ENCODE peak calls at places on chromosomes 4 and X, in ten cellular contexts. I, M, N, V, L, U, W, G, K and Y are unnamed samples.

GRCh38 chrX:108186811-108187210 is 95.2 kb downstream of the ATG4A start:
- DNase-seq in N (no peak), M (peak), W (no peak), L (no peak), K (no peak), V (no peak), G (peak), U (peak), I (no peak), Y (no peak)

GRCh38 chrX:85026170-85026569 is 22.5 kb downstream of the APOOL start:
- DNase-seq in V (no peak), I (no peak), K (no peak), G (no peak), M (no peak), W (no peak), N (no peak), U (no peak), L (no peak), Y (no peak)

GRCh38 chr4:40614031-40614430 is 15.6 kb downstream of the RBM47 start:
- DNase-seq in L (no peak), W (no peak), M (no peak), U (no peak), G (no peak), I (no peak), V (no peak), K (no peak), N (no peak), Y (no peak)

GRCh38 chr4:156971168-156971601 is 414 bp downstream of the PDGFC start:
- DNase-seq in V (no peak), M (no peak), N (peak), U (no peak), I (peak), G (no peak), L (peak), W (no peak), K (peak), Y (no peak)

GRCh38 chr4:121675715-121676114 is 21.1 kb downstream of the ANXA5 start:
- DNase-seq in G (no peak), W (no peak), V (no peak), L (no peak), M (peak), N (no peak), K (no peak), I (no peak), U (peak), Y (no peak)

GRCh38 chr4:145281946-145282345 is 101.6 kb upstream of the OTUD4 start:
- DNase-seq in V (no peak), L (no peak), U (no peak), M (no peak), W (no peak), G (no peak), I (no peak), K (no peak), N (no peak), Y (no peak)

GRCh38 chr4:169765845-169766244 is 8.1 kb upstream of the HPF1 start:
- DNase-seq in U (peak), M (peak), N (no peak), L (no peak), I (no peak), G (no peak), W (no peak), V (no peak), K (no peak), Y (no peak)

GRCh38 chrX:16885628-16886027 is 15.5 kb upstream of the RBBP7 start:
- DNase-seq in K (no peak), M (no peak), V (no peak), W (peak), U (no peak), G (no peak), I (no peak), L (no peak), N (no peak), Y (no peak)

GRCh38 chr4:168503652-168504362 is 7.0 kb downstream of the PALLD start:
- DNase-seq in W (no peak), N (no peak), I (no peak), M (peak), U (no peak), V (no peak), L (no peak), K (no peak), G (no peak), Y (no peak)

GRCh38 chr4:6463311-6464289 is 8.8 kb downstream of the PPP2R2C start:
- DNase-seq in G (no peak), I (no peak), W (no peak), V (peak), U (no peak), L (no peak), M (no peak), K (no peak), N (peak), Y (no peak)

GRCh38 chr4:15955670-15956069 is 7.3 kb downstream of the FGFBP2 start:
- DNase-seq in G (no peak), M (peak), K (no peak), U (peak), W (no peak), L (no peak), V (no peak), I (no peak), N (no peak), Y (no peak)
- TF ChIP-seq CTCF in G (no peak), M (peak), K (no peak), U (peak), W (no peak), L (no peak), V (no peak), I (no peak), N (no peak), Y (peak)

DNA sequence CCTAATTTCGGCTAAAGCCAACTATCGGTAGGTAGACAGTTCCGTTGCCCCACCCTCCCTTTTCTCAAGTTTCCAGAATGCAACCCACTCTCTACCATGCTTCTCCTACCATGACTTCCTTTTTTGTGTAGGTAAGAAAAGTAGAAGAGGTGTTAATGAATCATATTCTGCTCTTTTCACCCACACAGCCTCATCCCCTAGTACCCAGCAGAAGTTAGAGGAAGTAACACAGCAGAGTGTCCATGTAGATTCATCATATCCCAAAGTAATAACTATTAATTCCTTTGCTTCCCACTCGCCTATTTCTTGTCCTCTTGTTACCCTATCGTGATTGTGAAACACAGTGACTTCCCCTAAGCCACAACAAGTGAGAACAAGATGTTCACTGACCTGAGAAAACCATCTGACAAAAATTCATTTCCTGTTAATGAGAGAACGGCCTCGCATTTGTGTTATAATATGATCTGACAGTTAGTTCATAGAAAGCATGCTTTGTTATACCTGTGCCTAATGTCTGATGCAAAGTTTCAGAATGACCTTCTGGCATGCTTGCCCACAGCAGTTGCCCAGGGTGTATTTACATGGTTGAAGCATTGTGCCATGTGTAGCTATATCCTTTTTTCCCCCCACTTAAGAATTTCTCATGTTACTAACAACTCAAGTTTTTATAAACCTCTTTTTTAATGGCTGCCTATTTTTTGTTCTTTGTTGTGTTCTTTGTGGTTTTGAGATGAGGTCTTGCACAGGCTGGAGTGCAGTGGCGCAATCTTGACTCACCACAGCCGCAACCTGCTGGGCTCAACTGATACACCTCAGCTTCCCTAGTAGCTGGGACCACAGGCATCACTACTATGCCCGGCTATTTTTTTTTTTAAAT is 185.6 kb downstream of the RAP1GDS1 start:
- DNase-seq in N (no peak), K (no peak), M (peak), U (peak), V (no peak), G (no peak), W (peak), L (no peak), I (no peak), Y (no peak)
- H3K4me3 ChIP-seq in N (no peak), K (no peak), M (no peak), U (no peak), V (no peak), G (no peak), W (peak), L (no peak), I (no peak), Y (no peak)

DNA sequence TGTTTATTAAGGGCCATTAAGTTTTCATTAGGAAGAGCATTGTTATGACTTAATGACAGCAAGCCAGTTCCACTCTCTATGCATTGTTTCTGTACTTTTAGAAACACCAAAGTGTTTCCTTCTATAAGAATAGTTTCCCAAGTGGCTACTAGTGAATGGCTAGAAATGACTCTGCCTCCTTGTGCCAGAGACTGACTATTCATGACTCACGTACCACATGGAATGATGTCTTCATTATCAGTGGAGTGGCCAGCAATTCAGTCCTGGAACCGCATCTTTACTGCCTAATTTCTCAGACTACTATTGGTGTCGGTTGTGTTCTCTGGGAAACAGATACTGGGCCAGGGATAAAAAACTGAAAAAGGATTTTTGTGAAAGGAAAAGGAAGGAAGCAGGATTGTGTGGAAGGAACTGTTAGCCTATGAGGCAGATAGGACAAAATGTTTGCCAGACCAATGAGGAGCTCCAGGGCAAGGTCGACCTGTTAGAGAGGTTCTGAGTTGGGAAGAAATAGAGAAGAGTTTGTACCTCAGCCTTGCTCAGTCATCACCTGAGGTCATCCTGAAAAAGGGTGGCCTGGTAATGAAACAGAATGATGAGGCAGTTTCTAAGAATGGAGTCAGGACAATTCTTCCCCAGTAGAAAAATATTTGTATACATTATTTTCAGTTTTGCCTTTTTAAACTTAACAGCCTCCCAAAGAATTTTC is 218.6 kb downstream of the SPCS3 start:
- DNase-seq in L (no peak), K (no peak), N (no peak), M (peak), V (no peak), W (no peak), G (no peak), I (no peak), U (peak), Y (no peak)
- TF ChIP-seq CTCF in L (no peak), K (no peak), N (no peak), M (no peak), V (no peak), W (no peak), G (no peak), I (no peak), U (no peak), Y (no peak)

DNA sequence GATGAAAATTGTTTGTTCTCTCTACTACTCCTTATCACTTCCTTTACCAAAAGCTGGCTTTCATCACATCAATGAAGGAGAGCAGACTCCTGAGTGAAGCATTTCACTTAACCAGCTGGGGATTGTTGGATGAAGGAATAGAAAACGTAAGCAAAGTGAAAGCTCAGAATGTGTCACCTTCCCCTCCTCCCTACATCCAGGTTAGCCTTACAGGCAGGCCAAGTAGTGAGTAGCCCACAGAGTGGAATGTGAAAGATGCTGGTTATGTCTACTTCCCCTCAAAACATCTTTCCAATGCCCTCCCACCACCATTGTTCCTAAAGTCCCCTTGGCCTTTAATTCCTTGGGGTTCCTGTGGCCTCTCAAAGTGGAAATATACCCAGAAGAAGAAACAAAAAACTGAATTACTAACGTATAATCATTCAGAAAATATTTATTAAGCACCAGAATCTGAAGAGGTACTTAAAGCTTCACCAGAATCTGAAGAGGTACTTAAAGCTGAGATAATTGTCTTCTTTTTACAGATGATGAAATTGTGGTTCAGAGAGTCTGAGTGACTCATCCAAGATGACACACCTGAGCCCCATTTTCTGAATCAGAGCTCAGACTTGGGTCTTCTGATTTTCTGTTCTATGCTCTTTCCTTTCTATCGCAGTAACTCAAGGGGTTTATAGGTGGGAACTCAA is 6.5 kb downstream of the P2RY4 start:
- DNase-seq in G (no peak), M (peak), U (no peak), W (no peak), L (no peak), I (no peak), V (no peak), N (no peak), K (no peak), Y (no peak)
- H3K4me3 ChIP-seq in G (no peak), M (no peak), U (no peak), W (no peak), L (no peak), I (no peak), V (no peak), N (no peak), K (no peak), Y (no peak)

GRCh38 chrX:41145920-41146608 is 60.8 kb downstream of the USP9X start:
- DNase-seq in V (no peak), N (no peak), W (no peak), U (peak), G (no peak), I (no peak), K (no peak), L (no peak), M (peak), Y (no peak)
- TF ChIP-seq CTCF in V (no peak), N (no peak), W (no peak), U (peak), G (no peak), I (no peak), K (no peak), L (no peak), M (peak), Y (no peak)

GRCh38 chrX:150361070-150361776 is 1.9 kb upstream of the MAMLD1 start:
- DNase-seq in L (no peak), N (no peak), I (no peak), U (no peak), G (peak), W (no peak), M (no peak), K (no peak), V (no peak), Y (no peak)
- H3K4me3 ChIP-seq in L (peak), N (no peak), I (peak), U (peak), G (no peak), W (no peak), M (peak), K (peak), V (peak), Y (no peak)

DNA sequence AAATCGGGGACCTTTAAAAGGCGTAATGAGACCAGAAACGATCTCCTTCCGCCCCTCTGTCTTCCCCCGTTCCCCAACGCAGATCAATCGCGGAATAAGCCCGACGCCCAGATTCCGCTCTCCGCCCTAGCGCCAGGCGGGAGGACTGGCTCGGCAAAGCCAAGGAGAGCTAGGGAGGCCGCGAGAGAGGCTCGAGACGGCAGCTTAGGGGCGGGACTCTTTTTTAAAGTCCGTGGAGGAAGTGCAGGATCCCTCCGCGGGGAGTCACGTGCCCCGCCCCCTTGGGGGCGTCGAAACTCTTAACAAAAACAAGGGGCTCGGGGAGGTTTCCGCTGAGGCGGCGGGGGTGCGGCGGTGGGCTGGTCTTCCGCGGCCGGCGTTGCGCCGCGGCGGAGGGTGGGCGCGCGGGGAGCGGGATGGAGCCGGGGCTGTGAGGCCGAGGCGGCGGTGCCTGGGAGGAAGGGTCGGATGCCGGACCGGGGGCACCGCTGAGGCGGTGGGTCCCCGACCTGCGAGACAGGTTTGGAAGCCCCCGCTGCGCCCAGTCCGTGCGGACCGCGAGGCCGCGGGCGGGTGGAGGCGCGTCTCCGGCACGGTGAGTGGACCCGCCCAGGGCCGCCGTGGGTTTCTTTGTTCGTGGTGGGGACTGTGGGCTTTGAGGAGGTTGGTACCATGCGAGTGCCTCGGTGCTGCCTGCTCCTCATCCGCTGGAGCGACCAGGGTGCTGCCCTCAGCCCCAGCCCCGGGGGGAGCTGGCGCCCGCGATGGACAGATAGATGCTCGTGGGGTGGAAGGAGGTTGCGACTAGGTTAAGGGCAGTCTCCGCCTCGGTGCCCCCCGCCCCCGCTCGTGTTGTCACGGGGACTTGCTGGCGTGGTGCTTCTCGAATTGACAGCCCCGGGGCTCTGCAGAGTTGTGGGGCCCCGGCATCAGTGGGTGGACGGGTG is at the start of gene CCNG2:
- DNase-seq in V (peak), N (peak), M (peak), W (peak), K (peak), L (peak), G (peak), I (peak), U (peak), Y (no peak)
- TF ChIP-seq CTCF in V (no peak), N (no peak), M (no peak), W (no peak), K (no peak), L (no peak), G (no peak), I (no peak), U (no peak), Y (no peak)

GRCh38 chrX:19990225-19990518 is 689 bp downstream of the BCLAF3 start:
- DNase-seq in W (no peak), G (no peak), N (no peak), K (no peak), M (no peak), V (no peak), L (peak), U (no peak), I (no peak), Y (no peak)

GRCh38 chrX:19987856-19988255 is 3.0 kb downstream of the BCLAF3 start:
- DNase-seq in K (no peak), M (no peak), U (no peak), V (no peak), I (no peak), N (no peak), L (no peak), G (no peak), W (no peak), Y (no peak)

GRCh38 chrX:19986531-19986930 is 4.3 kb downstream of the BCLAF3 start:
- DNase-seq in W (no peak), M (no peak), N (no peak), G (no peak), U (no peak), V (no peak), I (no peak), K (no peak), L (no peak), Y (no peak)

GRCh38 chrX:19990519-19991349 is at the start of gene BCLAF3:
- DNase-seq in L (peak), N (peak), M (peak), V (peak), G (peak), I (peak), W (peak), K (peak), U (peak), Y (no peak)

GRCh38 chrX:19991350-19991718 is 473 bp upstream of the BCLAF3 start:
- DNase-seq in L (no peak), I (no peak), M (no peak), G (no peak), V (no peak), K (no peak), U (no peak), N (no peak), W (no peak), Y (no peak)
- H3K4me3 ChIP-seq in L (peak), I (peak), M (peak), G (peak), V (peak), K (peak), U (peak), N (no peak), W (peak), Y (peak)

GRCh38 chr4:139278450-139278849 is 1.6 kb downstream of the MGARP start:
- DNase-seq in V (no peak), G (no peak), L (no peak), W (no peak), I (no peak), M (no peak), U (no peak), K (no peak), N (no peak), Y (no peak)

GRCh38 chr4:139282375-139283075 is 2.5 kb upstream of the MGARP start:
- DNase-seq in N (no peak), U (peak), V (no peak), I (no peak), L (no peak), K (no peak), W (no peak), M (peak), G (no peak), Y (no peak)

GRCh38 chr4:139279723-139280620 is at the start of gene MGARP:
- DNase-seq in U (no peak), G (no peak), W (peak), M (peak), L (no peak), I (peak), V (no peak), K (no peak), N (no peak), Y (no peak)

GRCh38 chr4:139278956-139279722 is 886 bp downstream of the MGARP start:
- DNase-seq in G (no peak), L (no peak), M (peak), I (no peak), U (no peak), N (no peak), K (no peak), V (no peak), W (no peak), Y (no peak)

GRCh38 chr4:139281212-139281611 is 1.2 kb upstream of the MGARP start:
- DNase-seq in L (no peak), K (no peak), U (no peak), W (no peak), V (no peak), M (peak), I (no peak), G (no peak), N (no peak), Y (no peak)
- TF ChIP-seq CTCF in L (no peak), K (no peak), U (peak), W (no peak), V (no peak), M (peak), I (peak), G (peak), N (no peak), Y (peak)